ENCODE peak calls at places on chromosomes 11 and 22, in six cellular contexts. One of them, this sample, is unnamed.

GRCh38 chr22:42074153-42074750 is at the start of gene PHETA2:
- DNase-seq in lower leg skin: peak
- DNase-seq in heart left ventricle: peak
- DNase-seq in cardiac muscle cell: peak
- DNase-seq in thoracic aorta: no peak
- DNase-seq in foreskin fibroblast: peak
- DNase-seq in this sample: no peak

GRCh38 chr11:105108247-105108646 is 31.3 kb downstream of the CARD18 start:
- DNase-seq in lower leg skin: no peak
- DNase-seq in heart left ventricle: no peak
- DNase-seq in cardiac muscle cell: no peak
- DNase-seq in thoracic aorta: no peak
- DNase-seq in foreskin fibroblast: no peak
- DNase-seq in this sample: no peak

GRCh38 chr11:44622190-44622650 is 56.8 kb downstream of the CD82 start:
- DNase-seq in lower leg skin: peak
- DNase-seq in heart left ventricle: no peak
- DNase-seq in cardiac muscle cell: no peak
- DNase-seq in thoracic aorta: no peak
- DNase-seq in foreskin fibroblast: no peak
- DNase-seq in this sample: no peak

GRCh38 chr11:47161134-47161854 is 15.4 kb downstream of the ARFGAP2 start:
- DNase-seq in lower leg skin: no peak
- DNase-seq in heart left ventricle: peak
- DNase-seq in cardiac muscle cell: peak
- DNase-seq in thoracic aorta: no peak
- DNase-seq in foreskin fibroblast: peak
- DNase-seq in this sample: no peak

GRCh38 chr11:113715273-113715672 is 9.2 kb upstream of the TMPRSS5 start:
- DNase-seq in lower leg skin: no peak
- DNase-seq in heart left ventricle: no peak
- DNase-seq in cardiac muscle cell: no peak
- DNase-seq in thoracic aorta: no peak
- DNase-seq in foreskin fibroblast: no peak
- DNase-seq in this sample: no peak

GRCh38 chr11:46808804-46809431 is 37.2 kb downstream of the CKAP5 start:
- DNase-seq in lower leg skin: no peak
- DNase-seq in heart left ventricle: no peak
- DNase-seq in cardiac muscle cell: no peak
- DNase-seq in thoracic aorta: no peak
- DNase-seq in foreskin fibroblast: peak
- DNase-seq in this sample: no peak

GRCh38 chr11:36056160-36056751 is 112.4 kb downstream of the LDLRAD3 start:
- DNase-seq in lower leg skin: no peak
- DNase-seq in heart left ventricle: no peak
- DNase-seq in cardiac muscle cell: peak
- DNase-seq in thoracic aorta: no peak
- DNase-seq in foreskin fibroblast: no peak
- DNase-seq in this sample: no peak

GRCh38 chr11:88231894-88232482 is 56.7 kb upstream of the RAB38 start:
- DNase-seq in lower leg skin: no peak
- DNase-seq in heart left ventricle: no peak
- DNase-seq in cardiac muscle cell: peak
- DNase-seq in thoracic aorta: no peak
- DNase-seq in foreskin fibroblast: peak
- DNase-seq in this sample: peak

GRCh38 chr11:102661040-102661439 is 35.9 kb upstream of the MMP20 start:
- DNase-seq in lower leg skin: no peak
- DNase-seq in heart left ventricle: no peak
- DNase-seq in cardiac muscle cell: no peak
- DNase-seq in thoracic aorta: no peak
- DNase-seq in foreskin fibroblast: no peak
- DNase-seq in this sample: no peak

GRCh38 chr11:2574553-2575535 is 125.0 kb downstream of the KCNQ1OT1 start:
- DNase-seq in lower leg skin: peak
- DNase-seq in heart left ventricle: peak
- DNase-seq in cardiac muscle cell: no peak
- DNase-seq in thoracic aorta: no peak
- DNase-seq in foreskin fibroblast: no peak
- DNase-seq in this sample: no peak

GRCh38 chr11:85710912-85711311 is 24.9 kb upstream of the CCDC89 start:
- DNase-seq in lower leg skin: no peak
- DNase-seq in heart left ventricle: no peak
- DNase-seq in cardiac muscle cell: no peak
- DNase-seq in thoracic aorta: no peak
- DNase-seq in foreskin fibroblast: no peak
- DNase-seq in this sample: no peak

GRCh38 chr11:13384837-13385417 is 78.1 kb downstream of the BTBD10 start:
- DNase-seq in lower leg skin: no peak
- DNase-seq in heart left ventricle: no peak
- DNase-seq in cardiac muscle cell: peak
- DNase-seq in thoracic aorta: no peak
- DNase-seq in foreskin fibroblast: peak
- DNase-seq in this sample: peak

GRCh38 chr11:85759915-85760314 is 51.0 kb downstream of the SYTL2 start:
- DNase-seq in lower leg skin: no peak
- DNase-seq in heart left ventricle: no peak
- DNase-seq in cardiac muscle cell: no peak
- DNase-seq in thoracic aorta: no peak
- DNase-seq in foreskin fibroblast: peak
- DNase-seq in this sample: peak

GRCh38 chr11:31509017-31509411 is 408 bp downstream of the IMMP1L start:
- DNase-seq in lower leg skin: no peak
- DNase-seq in heart left ventricle: no peak
- DNase-seq in cardiac muscle cell: no peak
- DNase-seq in thoracic aorta: no peak
- DNase-seq in foreskin fibroblast: no peak
- DNase-seq in this sample: no peak

GRCh38 chr22:31179345-31179744 is 19.4 kb downstream of the RNF185 start:
- DNase-seq in lower leg skin: no peak
- DNase-seq in heart left ventricle: no peak
- DNase-seq in cardiac muscle cell: no peak
- DNase-seq in thoracic aorta: no peak
- DNase-seq in foreskin fibroblast: no peak
- DNase-seq in this sample: no peak

GRCh38 chr11:31640611-31641010 is 131.0 kb downstream of the ELP4 start:
- DNase-seq in lower leg skin: no peak
- DNase-seq in heart left ventricle: no peak
- DNase-seq in cardiac muscle cell: peak
- DNase-seq in thoracic aorta: no peak
- DNase-seq in foreskin fibroblast: no peak
- DNase-seq in this sample: no peak

GRCh38 chr22:17777005-17777716 is 2.9 kb upstream of the BID start:
- DNase-seq in lower leg skin: no peak
- DNase-seq in heart left ventricle: no peak
- DNase-seq in cardiac muscle cell: no peak
- DNase-seq in thoracic aorta: no peak
- DNase-seq in foreskin fibroblast: no peak
- DNase-seq in this sample: no peak

GRCh38 chr22:49201046-49201970 is 626.4 kb downstream of the BRD1 start:
- DNase-seq in lower leg skin: peak
- DNase-seq in heart left ventricle: no peak
- DNase-seq in cardiac muscle cell: no peak
- DNase-seq in thoracic aorta: no peak
- DNase-seq in foreskin fibroblast: no peak
- DNase-seq in this sample: no peak

GRCh38 chr22:20137671-20138416 is 6.2 kb downstream of the ZDHHC8 start:
- DNase-seq in lower leg skin: no peak
- DNase-seq in heart left ventricle: peak
- DNase-seq in cardiac muscle cell: peak
- DNase-seq in thoracic aorta: no peak
- DNase-seq in foreskin fibroblast: no peak
- DNase-seq in this sample: no peak

GRCh38 chr22:25775501-25775900 is 33.5 kb downstream of the MYO18B start:
- DNase-seq in lower leg skin: no peak
- DNase-seq in heart left ventricle: no peak
- DNase-seq in cardiac muscle cell: no peak
- DNase-seq in thoracic aorta: no peak
- DNase-seq in foreskin fibroblast: no peak
- DNase-seq in this sample: no peak

GRCh38 chr11:12287009-12287373 is 90.4 kb upstream of the PARVA start:
- DNase-seq in lower leg skin: peak
- DNase-seq in heart left ventricle: peak
- DNase-seq in cardiac muscle cell: no peak
- DNase-seq in thoracic aorta: peak
- DNase-seq in foreskin fibroblast: peak
- DNase-seq in this sample: peak

GRCh38 chr11:127649958-127650357 is 649.4 kb upstream of the KIRREL3 start:
- DNase-seq in lower leg skin: no peak
- DNase-seq in heart left ventricle: no peak
- DNase-seq in cardiac muscle cell: no peak
- DNase-seq in thoracic aorta: no peak
- DNase-seq in foreskin fibroblast: no peak
- DNase-seq in this sample: no peak

GRCh38 chr11:127789887-127790286 is 789.3 kb upstream of the KIRREL3 start:
- DNase-seq in lower leg skin: no peak
- DNase-seq in heart left ventricle: no peak
- DNase-seq in cardiac muscle cell: peak
- DNase-seq in thoracic aorta: no peak
- DNase-seq in foreskin fibroblast: no peak
- DNase-seq in this sample: no peak

GRCh38 chr11:945986-946385 is 20.3 kb downstream of the AP2A2 start:
- DNase-seq in lower leg skin: no peak
- DNase-seq in heart left ventricle: no peak
- DNase-seq in cardiac muscle cell: no peak
- DNase-seq in thoracic aorta: no peak
- DNase-seq in foreskin fibroblast: no peak
- DNase-seq in this sample: no peak

GRCh38 chr11:17498058-17498457 is 21.4 kb upstream of the ABCC8 start:
- DNase-seq in lower leg skin: no peak
- DNase-seq in heart left ventricle: no peak
- DNase-seq in cardiac muscle cell: no peak
- DNase-seq in thoracic aorta: no peak
- DNase-seq in foreskin fibroblast: no peak
- DNase-seq in this sample: no peak

GRCh38 chr11:32829680-32830412 is at the start of gene PRRG4:
- DNase-seq in lower leg skin: peak
- DNase-seq in heart left ventricle: peak
- DNase-seq in cardiac muscle cell: peak
- DNase-seq in thoracic aorta: no peak
- DNase-seq in foreskin fibroblast: peak
- DNase-seq in this sample: no peak

GRCh38 chr22:17266261-17266971 is 47.2 kb upstream of the ADA2 start:
- DNase-seq in lower leg skin: no peak
- DNase-seq in heart left ventricle: peak
- DNase-seq in cardiac muscle cell: peak
- DNase-seq in thoracic aorta: no peak
- DNase-seq in foreskin fibroblast: no peak
- DNase-seq in this sample: no peak

GRCh38 chr11:110759972-110760381 is 47.7 kb upstream of the ARHGAP20 start:
- DNase-seq in lower leg skin: no peak
- DNase-seq in heart left ventricle: no peak
- DNase-seq in cardiac muscle cell: no peak
- DNase-seq in thoracic aorta: no peak
- DNase-seq in foreskin fibroblast: peak
- DNase-seq in this sample: no peak

DNA sequence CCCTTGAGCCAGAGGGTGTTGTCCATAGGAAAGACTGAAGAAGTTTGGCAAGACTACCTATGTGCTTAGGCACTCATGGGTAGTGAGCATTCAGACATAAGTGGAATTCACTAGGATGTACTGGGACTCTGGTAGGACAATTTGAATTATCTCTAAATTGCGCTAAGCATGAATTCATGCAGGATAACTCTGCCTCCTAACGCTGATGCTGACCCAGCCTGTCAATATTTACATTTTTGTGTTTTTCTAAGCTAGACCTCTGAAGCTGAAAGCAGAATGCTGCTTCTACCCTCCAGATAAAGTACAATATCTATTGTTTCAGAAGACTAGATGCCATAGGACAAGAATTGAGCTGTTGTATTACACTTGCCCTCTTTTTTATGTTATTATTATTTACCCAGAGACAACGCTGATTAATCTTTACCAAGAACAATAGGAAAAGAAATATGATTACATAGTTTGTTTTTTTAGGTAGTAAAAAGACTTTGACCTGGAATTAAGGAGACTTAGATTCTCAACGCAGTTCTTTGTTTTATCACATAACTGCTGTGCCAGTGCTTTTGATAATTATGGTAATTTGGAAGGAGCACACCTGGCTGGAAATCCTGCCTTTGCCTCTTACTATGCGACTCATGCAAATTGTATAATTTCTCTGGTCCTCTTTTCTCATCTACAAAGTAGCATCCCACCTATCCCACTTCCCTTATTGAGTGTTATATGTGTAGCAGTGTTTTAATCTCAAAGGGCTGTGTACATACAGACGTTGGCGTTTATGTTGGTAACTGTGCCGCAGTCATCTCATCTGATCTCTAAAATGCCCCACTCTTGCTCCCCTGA is 21.2 kb upstream of the GRAMD1B start:
- DNase-seq in lower leg skin: no peak
- DNase-seq in heart left ventricle: no peak
- DNase-seq in cardiac muscle cell: no peak
- DNase-seq in thoracic aorta: no peak
- DNase-seq in foreskin fibroblast: no peak
- DNase-seq in this sample: no peak
- H3K4me3 ChIP-seq in lower leg skin: no peak
- H3K4me3 ChIP-seq in heart left ventricle: no peak
- H3K4me3 ChIP-seq in cardiac muscle cell: no peak
- H3K4me3 ChIP-seq in thoracic aorta: no peak
- H3K4me3 ChIP-seq in foreskin fibroblast: no peak
- H3K4me3 ChIP-seq in this sample: no peak

DNA sequence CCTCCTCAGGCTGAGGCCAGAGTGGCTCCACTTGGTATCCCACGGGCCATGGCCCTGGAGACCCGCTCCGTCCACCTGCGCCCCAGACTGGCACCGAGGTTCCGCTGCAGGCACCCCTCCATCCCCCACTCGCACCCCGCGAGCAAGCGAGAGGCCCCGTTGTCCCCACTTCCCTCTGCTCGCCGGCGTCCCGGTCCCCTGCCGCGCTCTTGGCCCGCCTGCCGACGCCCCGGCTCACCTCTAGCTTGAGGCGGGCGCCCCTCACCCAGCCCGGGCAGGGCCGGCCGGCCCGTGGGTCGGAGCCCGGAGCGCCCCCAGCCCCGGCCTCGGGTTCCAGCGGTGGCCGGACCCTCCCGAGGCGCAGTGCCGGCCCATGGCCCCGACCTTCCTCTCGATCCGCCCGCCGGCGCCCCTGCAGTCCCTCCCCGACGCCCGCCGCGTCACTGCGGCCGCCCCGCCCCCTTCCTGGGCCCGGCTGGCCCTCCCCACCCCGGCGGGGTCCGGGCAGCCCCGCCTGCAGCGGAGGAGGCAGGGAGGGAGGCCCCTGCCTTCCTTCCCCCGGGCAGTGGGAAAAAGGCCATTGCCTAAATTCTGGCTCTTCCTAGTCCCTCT is at the start of gene PITPNM1:
- DNase-seq in lower leg skin: peak
- DNase-seq in heart left ventricle: peak
- DNase-seq in cardiac muscle cell: peak
- DNase-seq in thoracic aorta: no peak
- DNase-seq in foreskin fibroblast: peak
- DNase-seq in this sample: no peak
- TF ChIP-seq CTCF in lower leg skin: no peak
- TF ChIP-seq CTCF in heart left ventricle: no peak
- TF ChIP-seq CTCF in cardiac muscle cell: no peak
- TF ChIP-seq CTCF in thoracic aorta: no peak
- TF ChIP-seq CTCF in foreskin fibroblast: no peak
- TF ChIP-seq CTCF in this sample: no peak

GRCh38 chr11:65433657-65434056 is 11.1 kb downstream of the NEAT1 start:
- DNase-seq in lower leg skin: peak
- DNase-seq in heart left ventricle: no peak
- DNase-seq in cardiac muscle cell: no peak
- DNase-seq in thoracic aorta: no peak
- DNase-seq in foreskin fibroblast: no peak
- DNase-seq in this sample: no peak
- H3K4me3 ChIP-seq in lower leg skin: no peak
- H3K4me3 ChIP-seq in heart left ventricle: peak
- H3K4me3 ChIP-seq in cardiac muscle cell: no peak
- H3K4me3 ChIP-seq in thoracic aorta: peak
- H3K4me3 ChIP-seq in foreskin fibroblast: peak
- H3K4me3 ChIP-seq in this sample: no peak

GRCh38 chr11:134779179-134779578 is 367.1 kb upstream of the B3GAT1 start:
- DNase-seq in lower leg skin: no peak
- DNase-seq in heart left ventricle: no peak
- DNase-seq in cardiac muscle cell: no peak
- DNase-seq in thoracic aorta: no peak
- DNase-seq in foreskin fibroblast: no peak
- DNase-seq in this sample: no peak
- TF ChIP-seq CTCF in lower leg skin: no peak
- TF ChIP-seq CTCF in heart left ventricle: no peak
- TF ChIP-seq CTCF in cardiac muscle cell: no peak
- TF ChIP-seq CTCF in thoracic aorta: no peak
- TF ChIP-seq CTCF in foreskin fibroblast: no peak
- TF ChIP-seq CTCF in this sample: no peak